ENCODE peak calls at places on chromosomes 11 and 22, in five cellular contexts. I is endodermal cell, F is BJ, B is Caco-2, R is left ventricle myocardium inferior. C is an unnamed sample.
A peak's percentile ranks its signal among the peaks of the same experiment; 100 is the strongest.

GRCh38 chr11:111841370-111842053 is 29.9 kb downstream of the ALG9 start:
- DNase-seq in I (peak; percentile 96), F (peak; percentile 86), B (peak; percentile 91), R (peak; percentile 86), C (no peak)

GRCh38 chr22:17562906-17563870 is at the start of gene SLC25A18:
- DNase-seq in I (peak; percentile 72), F (no peak), B (no peak), R (peak; percentile 71), C (peak; percentile 25)

GRCh38 chr22:49139492-49140151 is 688.1 kb downstream of the BRD1 start:
- DNase-seq in I (no peak), F (no peak), B (no peak), R (no peak), C (no peak)

GRCh38 chr11:30853470-30853869 is 267.3 kb upstream of the MPPED2 start:
- DNase-seq in I (no peak), F (no peak), B (no peak), R (no peak), C (no peak)

GRCh38 chr22:17700778-17701177 is 62.2 kb downstream of the BCL2L13 start:
- DNase-seq in I (no peak), F (no peak), B (no peak), R (no peak), C (no peak)

GRCh38 chr11:134272381-134273316 is 3.5 kb upstream of the GLB1L3 start:
- DNase-seq in I (peak; percentile 83), F (no peak), B (peak; percentile 76), R (no peak), C (no peak)

GRCh38 chr11:56380120-56380519 is 4.7 kb downstream of the OR8U1 start:
- DNase-seq in I (no peak), F (no peak), B (no peak), R (no peak), C (no peak)

GRCh38 chr22:49962751-49963646 is 2.4 kb downstream of the PIM3 start:
- DNase-seq in I (peak; percentile 43), F (no peak), B (no peak), R (peak; percentile 35), C (no peak)

GRCh38 chr11:70762810-70763209 is 364.5 kb downstream of the CTTN start:
- DNase-seq in I (no peak), F (no peak), B (peak; percentile 30), R (no peak), C (no peak)

GRCh38 chr11:24239930-24240329 is 256.9 kb upstream of the LUZP2 start:
- DNase-seq in I (no peak), F (no peak), B (no peak), R (no peak), C (no peak)

GRCh38 chr11:36550385-36551115 is 17.3 kb upstream of the RAG1 start:
- DNase-seq in I (no peak), F (no peak), B (no peak), R (no peak), C (no peak)

GRCh38 chr22:31630331-31631329 is 31.4 kb downstream of the PISD start:
- DNase-seq in I (peak; percentile 94), F (no peak), B (peak; percentile 88), R (peak; percentile 82), C (no peak)

GRCh38 chr11:68007498-68008380 is 2.4 kb upstream of the ALDH3B1 start:
- DNase-seq in I (no peak), F (no peak), B (peak; percentile 36), R (no peak), C (no peak)

GRCh38 chr11:68010058-68011041 is at the start of gene ALDH3B1:
- DNase-seq in I (peak; percentile 86), F (no peak), B (peak; percentile 94), R (peak; percentile 90), C (no peak)

GRCh38 chr11:68008381-68009337 is 1.5 kb upstream of the ALDH3B1 start:
- DNase-seq in I (no peak), F (no peak), B (no peak), R (no peak), C (no peak)

GRCh38 chr11:68011046-68011943 is 1.2 kb downstream of the ALDH3B1 start:
- DNase-seq in I (no peak), F (no peak), B (no peak), R (no peak), C (no peak)

DNA sequence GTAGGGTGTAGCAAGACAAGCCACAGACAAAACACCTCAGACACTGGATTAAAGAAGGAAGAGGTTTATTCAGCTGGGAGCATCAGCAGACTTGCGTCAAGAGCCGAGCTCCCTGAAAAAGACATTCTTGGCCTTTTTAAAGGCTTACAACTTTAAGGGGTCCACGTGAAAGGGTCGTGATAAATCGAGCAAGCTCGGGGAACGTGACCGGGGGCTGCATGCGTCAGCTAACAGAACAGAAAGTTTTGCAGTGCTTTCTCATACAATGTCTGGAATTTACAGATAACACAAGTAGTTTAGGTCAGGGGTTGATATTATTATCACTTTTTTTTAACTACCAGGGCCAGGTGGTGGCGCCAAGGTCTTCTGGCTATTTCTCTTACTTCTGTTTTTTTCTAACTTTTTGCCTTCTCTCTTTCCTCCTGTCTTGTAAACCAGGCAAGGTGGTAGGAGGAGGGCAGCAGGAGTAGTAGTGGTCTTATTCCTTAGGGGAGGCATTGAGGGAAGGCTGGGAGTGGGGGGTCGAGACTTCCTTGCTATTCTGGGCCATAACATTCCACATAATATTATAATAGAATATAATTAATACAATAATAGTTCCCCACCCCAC is 631 bp upstream of the ALDH3B1 start:
- DNase-seq in I (no peak), F (no peak), B (no peak), R (no peak), C (no peak)
- TF ChIP-seq CTCF in I (peak; percentile 45), F (peak; percentile 17), B (peak; percentile 59), R (no peak), C (peak; percentile 53)

GRCh38 chr22:42645938-42646568 is 3.1 kb downstream of the CYB5R3 start:
- DNase-seq in I (peak; percentile 43), F (no peak), B (no peak), R (no peak), C (no peak)

GRCh38 chr22:42646569-42647525 is 2.3 kb downstream of the CYB5R3 start:
- DNase-seq in I (no peak), F (no peak), B (no peak), R (peak; percentile 83), C (no peak)

GRCh38 chr22:42644422-42645340 is 4.3 kb upstream of the ATP5MGL start:
- DNase-seq in I (peak; percentile 48), F (no peak), B (no peak), R (peak; percentile 67), C (no peak)

GRCh38 chr22:42643632-42644421 is 3.4 kb upstream of the ATP5MGL start:
- DNase-seq in I (no peak), F (no peak), B (no peak), R (no peak), C (no peak)

GRCh38 chr22:42645341-42645937 is 3.8 kb downstream of the CYB5R3 start:
- DNase-seq in I (no peak), F (no peak), B (no peak), R (peak; percentile 42), C (no peak)
- H3K4me3 ChIP-seq in I (no peak overlapping the region), F (no peak overlapping the region), B (no peak overlapping the region), R (peak overlapping the region; percentile 78), C (peak overlapping the region; percentile 37)

GRCh38 chr11:73258104-73258684 is 13.9 kb upstream of the P2RY6 start:
- DNase-seq in I (peak; percentile 41), F (no peak), B (peak; percentile 32), R (no peak), C (peak; percentile 32)
- TF ChIP-seq CTCF in I (no peak), F (no peak), B (no peak), R (no peak), C (no peak)

DNA sequence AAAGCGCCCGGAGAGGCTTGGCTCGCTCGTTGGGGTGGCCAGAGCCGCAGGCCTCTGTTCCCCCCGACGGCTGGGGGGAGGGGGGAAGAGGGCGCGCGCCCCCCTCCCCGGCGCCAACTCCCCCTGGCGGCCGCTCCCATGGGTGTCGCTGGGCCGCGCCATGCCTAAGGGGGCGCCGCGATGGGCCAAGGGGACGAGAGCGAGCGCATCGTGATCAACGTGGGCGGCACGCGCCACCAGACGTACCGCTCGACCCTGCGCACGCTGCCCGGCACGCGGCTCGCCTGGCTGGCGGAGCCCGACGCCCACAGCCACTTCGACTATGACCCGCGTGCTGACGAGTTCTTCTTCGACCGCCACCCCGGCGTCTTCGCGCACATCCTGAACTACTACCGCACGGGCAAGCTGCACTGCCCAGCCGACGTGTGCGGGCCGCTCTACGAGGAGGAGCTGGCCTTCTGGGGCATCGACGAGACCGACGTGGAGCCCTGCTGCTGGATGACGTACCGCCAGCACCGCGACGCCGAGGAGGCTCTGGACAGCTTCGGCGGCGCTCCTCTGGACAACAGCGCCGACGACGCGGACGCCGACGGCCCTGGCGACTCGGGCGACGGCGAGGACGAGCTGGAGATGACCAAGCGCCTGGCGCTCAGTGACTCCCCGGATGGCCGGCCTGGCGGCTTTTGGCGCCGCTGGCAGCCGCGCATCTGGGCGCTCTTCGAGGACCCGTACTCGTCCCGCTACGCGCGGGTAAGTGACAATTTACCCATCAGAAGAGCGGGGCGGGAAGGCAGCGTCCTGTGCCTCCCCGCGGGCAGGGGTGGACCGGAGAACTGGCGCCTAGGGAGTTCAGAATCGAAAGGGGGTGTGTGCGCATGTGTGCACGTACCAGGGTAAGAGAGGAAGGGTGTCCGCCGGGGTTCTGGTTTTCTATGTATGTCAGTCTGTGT is 1.5 kb downstream of the KCNC1 start:
- DNase-seq in I (no peak), F (no peak), B (peak; percentile 17), R (no peak), C (no peak)
- H3K4me3 ChIP-seq in I (no peak overlapping the region), F (no peak overlapping the region), B (no peak overlapping the region), R (peak overlapping the region; percentile 67), C (no peak overlapping the region)

DNA sequence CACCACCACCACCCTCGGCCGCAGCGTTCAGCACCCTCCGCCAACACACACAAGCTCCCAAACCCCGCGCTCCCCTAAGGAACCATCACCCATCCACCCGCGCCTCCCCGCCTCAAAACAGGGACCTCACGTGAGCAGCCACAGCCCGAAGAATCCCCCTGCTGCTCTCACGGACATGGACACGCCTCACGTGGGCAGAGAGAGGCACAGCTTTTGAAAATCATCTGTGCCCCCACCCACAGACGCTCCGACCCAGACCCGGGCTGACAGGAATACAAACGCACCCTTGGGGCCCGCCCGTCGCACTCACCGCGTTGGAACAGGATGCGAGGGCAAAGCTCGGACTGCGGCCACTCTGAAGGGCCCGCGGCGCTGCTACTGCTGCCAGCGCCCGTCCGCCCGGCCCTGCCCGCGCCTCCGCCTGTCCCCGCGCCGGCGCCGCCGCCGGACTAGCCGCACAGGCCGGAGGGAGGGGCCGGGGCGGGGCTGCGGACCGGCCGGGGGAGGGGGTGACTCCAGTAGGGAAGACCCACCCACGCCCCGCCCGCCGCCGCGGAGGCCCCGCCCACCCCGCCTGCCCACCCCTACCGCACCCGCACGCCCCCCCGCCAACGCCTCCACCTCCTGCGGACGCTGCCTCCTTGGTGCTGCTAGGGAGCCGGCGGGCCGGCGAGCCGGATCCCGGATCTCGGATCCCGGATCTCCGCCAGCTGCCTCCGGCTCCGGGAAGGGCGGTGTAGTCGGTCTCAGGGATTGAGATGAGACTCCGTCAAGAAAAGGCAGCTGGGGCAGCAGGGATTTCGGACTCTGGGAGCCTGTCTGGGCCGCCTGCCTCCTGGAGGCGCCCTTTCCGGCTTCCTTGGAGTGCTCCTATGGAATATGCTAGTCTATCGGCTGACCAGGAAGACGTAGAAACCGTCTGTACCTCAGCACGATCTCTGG is at the start of gene TRIM3:
- DNase-seq in I (peak; percentile 98), F (peak; percentile 44), B (peak; percentile 94), R (peak; percentile 96), C (peak; percentile 13)
- TF ChIP-seq CTCF in I (peak; percentile 53), F (peak; percentile 67), B (peak; percentile 39), R (no peak), C (peak; percentile 43)

GRCh38 chr11:46239801-46240061 is 37.7 kb upstream of the CREB3L1 start:
- DNase-seq in I (no peak), F (no peak), B (no peak), R (no peak), C (no peak)
- H3K4me3 ChIP-seq in I (no peak overlapping the region), F (no peak overlapping the region), B (no peak overlapping the region), R (no peak overlapping the region), C (no peak overlapping the region)